ENCODE peak calls at places on chromosomes 5 and 9, in six cellular contexts. U is upper lobe of left lung, F is ovary, M is IMR-90, Y is Peyer's patch, X is adrenal gland. C is an unnamed sample. For H3K36me3, the result is how much of the 10 kb centered on the place peaks cover.

GRCh38 chr5:23507278-23507685 is at the start of gene PRDM9:
- DNase-seq in X (peak), F (peak), M (no peak), Y (no peak), U (no peak), C (no peak)

GRCh38 chr9:118533850-118534249 is 829.6 kb downstream of the TLR4 start:
- DNase-seq in U (no peak), X (no peak), M (no peak), Y (no peak), F (no peak), C (no peak)

GRCh38 chr5:172450861-172451695 is 3.2 kb downstream of the SH3PXD2B start:
- DNase-seq in X (no peak), Y (no peak), M (no peak), U (peak), F (peak), C (peak)

GRCh38 chr5:109718216-109718615 is 28.5 kb downstream of the MAN2A1 start:
- DNase-seq in X (no peak), U (no peak), F (no peak), M (no peak), Y (no peak), C (no peak)

GRCh38 chr9:93902051-93902779 is 52.9 kb downstream of the BARX1 start:
- DNase-seq in U (peak), F (peak), Y (no peak), X (no peak), M (no peak), C (peak)

GRCh38 chr5:139642891-139643871 is 5.0 kb upstream of the CXXC5 start:
- DNase-seq in X (no peak), Y (peak), U (peak), M (no peak), F (peak), C (peak)

GRCh38 chr9:5425006-5425628 is 12.6 kb downstream of the PLGRKT start:
- DNase-seq in M (no peak), U (no peak), F (no peak), Y (no peak), X (no peak), C (no peak)

GRCh38 chr9:20297646-20298084 is 324.6 kb downstream of the MLLT3 start:
- DNase-seq in X (no peak), M (peak), F (peak), U (no peak), Y (no peak), C (no peak)

GRCh38 chr5:167602077-167602476 is 689.4 kb upstream of the WWC1 start:
- DNase-seq in X (no peak), F (no peak), U (no peak), Y (no peak), M (no peak), C (no peak)

GRCh38 chr5:143644751-143645150 is 167.2 kb upstream of the HMHB1 start:
- DNase-seq in X (no peak), Y (no peak), U (no peak), F (no peak), M (no peak), C (no peak)

GRCh38 chr9:114735732-114736131 is 53.7 kb upstream of the TEX48 start:
- DNase-seq in X (no peak), U (no peak), F (no peak), Y (no peak), M (no peak), C (no peak)

GRCh38 chr5:160271396-160271795 is 41.0 kb downstream of the CCNJL start:
- DNase-seq in M (no peak), F (no peak), X (no peak), U (peak), Y (no peak), C (no peak)

GRCh38 chr5:83467315-83468044 is 4.1 kb upstream of the VCAN start:
- DNase-seq in Y (no peak), X (no peak), M (peak), F (no peak), U (no peak), C (peak)

GRCh38 chr9:132412089-132412488 is 2.1 kb downstream of the CFAP77 start:
- DNase-seq in Y (no peak), M (no peak), U (no peak), F (no peak), X (no peak), C (no peak)

GRCh38 chr5:175207321-175208040 is 236.5 kb downstream of the DRD1 start:
- DNase-seq in X (no peak), F (no peak), M (peak), U (no peak), Y (no peak), C (no peak)

GRCh38 chr9:135282001-135282731 is 194.7 kb downstream of the OLFM1 start:
- DNase-seq in F (peak), U (peak), X (peak), Y (no peak), M (no peak), C (no peak)

GRCh38 chr9:91714020-91714721 is 235.9 kb downstream of the ROR2 start:
- DNase-seq in M (peak), U (peak), F (peak), X (peak), Y (peak), C (no peak)

GRCh38 chr9:73577867-73578266 is 426.2 kb downstream of the ANXA1 start:
- DNase-seq in F (no peak), M (no peak), X (no peak), U (no peak), Y (no peak), C (no peak)

GRCh38 chr5:107796797-107797196 is 126.1 kb upstream of the EFNA5 start:
- DNase-seq in U (no peak), M (peak), F (no peak), X (no peak), Y (no peak), C (no peak)
- H3K27ac ChIP-seq in U (no peak), M (no peak), F (no peak), X (no peak), Y (no peak), C (no peak)

DNA sequence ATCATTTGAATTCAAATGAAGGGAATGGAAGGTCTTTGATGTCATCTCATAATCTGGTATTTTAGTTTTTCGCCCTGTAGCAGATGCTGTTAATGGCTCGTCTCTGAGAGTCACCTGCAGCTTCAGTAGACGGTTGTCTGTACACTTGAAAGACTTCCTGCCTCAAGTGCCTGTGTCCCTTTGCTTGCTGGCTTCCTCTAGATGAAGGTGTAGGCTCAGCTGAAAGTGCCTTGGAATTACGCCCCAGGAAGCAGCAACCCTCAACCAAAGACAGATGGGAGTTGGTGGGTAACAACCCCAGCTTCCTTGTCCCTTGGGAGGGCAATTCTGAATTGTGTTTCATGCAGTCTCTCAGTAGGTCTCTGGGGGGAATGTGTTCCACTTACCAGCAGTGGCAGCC is 395.7 kb downstream of the DMAC1 start:
- DNase-seq in Y (no peak), U (no peak), F (no peak), X (no peak), M (no peak), C (no peak)
- TF ChIP-seq POLR2A in Y (no peak), U (no peak), F (no peak), X (no peak), M (no peak), C (no peak)

GRCh38 chr9:120787906-120788305 is 5.3 kb downstream of the FBXW2 start:
- DNase-seq in M (no peak), U (peak), F (no peak), Y (no peak), X (no peak), C (no peak)
- H3K36me3 ChIP-seq in M (under half), U (under half), F (under half), Y (under half), X (under half), C (under half)

DNA sequence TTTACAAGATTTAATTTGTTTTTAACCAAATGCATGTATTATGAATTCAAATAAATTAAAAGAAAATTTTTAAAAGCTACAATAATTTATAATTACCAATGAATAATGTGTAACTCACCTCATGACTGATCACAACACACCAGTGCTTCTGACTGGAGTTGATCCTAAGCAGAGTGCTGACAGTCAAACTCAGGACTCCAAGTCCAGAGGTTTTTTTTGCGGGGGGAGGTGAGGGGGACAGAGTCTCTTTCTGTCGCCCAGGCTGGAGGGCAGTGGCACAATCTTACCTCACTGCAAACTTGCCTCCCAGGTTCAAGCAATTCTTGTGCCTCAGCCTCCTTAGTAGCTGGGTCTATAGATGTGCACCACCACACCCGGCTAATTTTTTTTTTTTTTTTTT is 71.0 kb upstream of the MELK start:
- DNase-seq in U (no peak), Y (no peak), F (no peak), M (no peak), X (no peak), C (no peak)
- H3K27ac ChIP-seq in U (no peak), Y (no peak), F (no peak), M (no peak), X (no peak), C (no peak)